ENCODE peak calls at places on chromosomes 16 and 17, in eight cellular contexts. One of them, this sample, is unnamed. For H3K9me2, the result is how much of the 10 kb centered on the place peaks cover.

GRCh38 chr16:66899945-66900688 is 18.6 kb downstream of the CDH16 start:
- DNase-seq in OCI-LY7: no peak
- DNase-seq in MM.1S: no peak
- DNase-seq in GM23338: peak
- DNase-seq in hepatocyte: peak
- DNase-seq in GM23248: peak
- DNase-seq in PC-3: peak
- DNase-seq in HCT116: no peak
- DNase-seq in this sample: peak

GRCh38 chr16:8137581-8137980 is 452.7 kb downstream of the TMEM114 start:
- DNase-seq in OCI-LY7: no peak
- DNase-seq in MM.1S: no peak
- DNase-seq in GM23338: peak
- DNase-seq in hepatocyte: no peak
- DNase-seq in GM23248: no peak
- DNase-seq in PC-3: no peak
- DNase-seq in HCT116: no peak
- DNase-seq in this sample: no peak

GRCh38 chr17:4974064-4974670 is 6.5 kb upstream of the SPAG7 start:
- DNase-seq in OCI-LY7: no peak
- DNase-seq in MM.1S: no peak
- DNase-seq in GM23338: no peak
- DNase-seq in hepatocyte: no peak
- DNase-seq in GM23248: no peak
- DNase-seq in PC-3: no peak
- DNase-seq in HCT116: no peak
- DNase-seq in this sample: no peak

GRCh38 chr16:72989203-72989991 is 58.5 kb downstream of the ZFHX3 start:
- DNase-seq in OCI-LY7: no peak
- DNase-seq in MM.1S: no peak
- DNase-seq in GM23338: no peak
- DNase-seq in hepatocyte: no peak
- DNase-seq in GM23248: peak
- DNase-seq in PC-3: peak
- DNase-seq in HCT116: peak
- DNase-seq in this sample: peak

GRCh38 chr16:57994361-57994760 is 6.1 kb downstream of the ZNF319 start:
- DNase-seq in OCI-LY7: no peak
- DNase-seq in MM.1S: no peak
- DNase-seq in GM23338: no peak
- DNase-seq in hepatocyte: no peak
- DNase-seq in GM23248: no peak
- DNase-seq in PC-3: no peak
- DNase-seq in HCT116: no peak
- DNase-seq in this sample: no peak

GRCh38 chr17:83189673-83190385 is 110.4 kb downstream of the METRNL start:
- DNase-seq in OCI-LY7: no peak
- DNase-seq in MM.1S: no peak
- DNase-seq in GM23338: no peak
- DNase-seq in hepatocyte: peak
- DNase-seq in GM23248: peak
- DNase-seq in PC-3: no peak
- DNase-seq in HCT116: no peak
- DNase-seq in this sample: no peak

GRCh38 chr17:80113033-80113484 is 11.7 kb downstream of the GAA start:
- DNase-seq in OCI-LY7: no peak
- DNase-seq in MM.1S: no peak
- DNase-seq in GM23338: peak
- DNase-seq in hepatocyte: no peak
- DNase-seq in GM23248: no peak
- DNase-seq in PC-3: no peak
- DNase-seq in HCT116: no peak
- DNase-seq in this sample: no peak

GRCh38 chr16:66472961-66473610 is 46.0 kb downstream of the BEAN1 start:
- DNase-seq in OCI-LY7: no peak
- DNase-seq in MM.1S: no peak
- DNase-seq in GM23338: no peak
- DNase-seq in hepatocyte: no peak
- DNase-seq in GM23248: no peak
- DNase-seq in PC-3: no peak
- DNase-seq in HCT116: no peak
- DNase-seq in this sample: no peak

GRCh38 chr16:11407047-11407982 is 62.1 kb downstream of the RMI2 start:
- DNase-seq in OCI-LY7: peak
- DNase-seq in MM.1S: peak
- DNase-seq in GM23338: peak
- DNase-seq in hepatocyte: peak
- DNase-seq in GM23248: peak
- DNase-seq in PC-3: peak
- DNase-seq in HCT116: peak
- DNase-seq in this sample: peak

GRCh38 chr16:87722590-87723223 is 43.1 kb downstream of the KLHDC4 start:
- DNase-seq in OCI-LY7: no peak
- DNase-seq in MM.1S: no peak
- DNase-seq in GM23338: no peak
- DNase-seq in hepatocyte: no peak
- DNase-seq in GM23248: no peak
- DNase-seq in PC-3: no peak
- DNase-seq in HCT116: no peak
- DNase-seq in this sample: no peak

GRCh38 chr16:28063611-28064061 is at the start of gene GSG1L:
- DNase-seq in OCI-LY7: no peak
- DNase-seq in MM.1S: no peak
- DNase-seq in GM23338: no peak
- DNase-seq in hepatocyte: peak
- DNase-seq in GM23248: peak
- DNase-seq in PC-3: no peak
- DNase-seq in HCT116: no peak
- DNase-seq in this sample: no peak

GRCh38 chr17:28524476-28525415 is 18.6 kb downstream of the FOXN1 start:
- DNase-seq in OCI-LY7: no peak
- DNase-seq in MM.1S: no peak
- DNase-seq in GM23338: no peak
- DNase-seq in hepatocyte: peak
- DNase-seq in GM23248: peak
- DNase-seq in PC-3: peak
- DNase-seq in HCT116: no peak
- DNase-seq in this sample: peak

GRCh38 chr17:19945009-19945650 is 32.5 kb downstream of the AKAP10 start:
- DNase-seq in OCI-LY7: no peak
- DNase-seq in MM.1S: no peak
- DNase-seq in GM23338: no peak
- DNase-seq in hepatocyte: no peak
- DNase-seq in GM23248: no peak
- DNase-seq in PC-3: no peak
- DNase-seq in HCT116: no peak
- DNase-seq in this sample: no peak

GRCh38 chr17:74125160-74125559 is 78.3 kb upstream of the RPL38 start:
- DNase-seq in OCI-LY7: no peak
- DNase-seq in MM.1S: no peak
- DNase-seq in GM23338: no peak
- DNase-seq in hepatocyte: no peak
- DNase-seq in GM23248: no peak
- DNase-seq in PC-3: no peak
- DNase-seq in HCT116: no peak
- DNase-seq in this sample: no peak

GRCh38 chr16:17277981-17278381 is 192.8 kb downstream of the XYLT1 start:
- DNase-seq in OCI-LY7: peak
- DNase-seq in MM.1S: no peak
- DNase-seq in GM23338: peak
- DNase-seq in hepatocyte: peak
- DNase-seq in GM23248: peak
- DNase-seq in PC-3: no peak
- DNase-seq in HCT116: peak
- DNase-seq in this sample: no peak

GRCh38 chr17:27915715-27916114 is 22.6 kb upstream of the LYRM9 start:
- DNase-seq in OCI-LY7: no peak
- DNase-seq in MM.1S: no peak
- DNase-seq in GM23338: peak
- DNase-seq in hepatocyte: no peak
- DNase-seq in GM23248: no peak
- DNase-seq in PC-3: no peak
- DNase-seq in HCT116: no peak
- DNase-seq in this sample: no peak

GRCh38 chr16:57757326-57757786 is 21.8 kb downstream of the KATNB1 start:
- DNase-seq in OCI-LY7: peak
- DNase-seq in MM.1S: peak
- DNase-seq in GM23338: peak
- DNase-seq in hepatocyte: peak
- DNase-seq in GM23248: peak
- DNase-seq in PC-3: peak
- DNase-seq in HCT116: no peak
- DNase-seq in this sample: peak

GRCh38 chr17:45902892-45903346 is 8.6 kb downstream of the MAPT start:
- DNase-seq in OCI-LY7: no peak
- DNase-seq in MM.1S: no peak
- DNase-seq in GM23338: no peak
- DNase-seq in hepatocyte: no peak
- DNase-seq in GM23248: peak
- DNase-seq in PC-3: peak
- DNase-seq in HCT116: no peak
- DNase-seq in this sample: no peak

GRCh38 chr17:50762177-50762576 is 5.1 kb downstream of the ANKRD40CL start:
- DNase-seq in OCI-LY7: no peak
- DNase-seq in MM.1S: no peak
- DNase-seq in GM23338: no peak
- DNase-seq in hepatocyte: no peak
- DNase-seq in GM23248: no peak
- DNase-seq in PC-3: no peak
- DNase-seq in HCT116: no peak
- DNase-seq in this sample: no peak

GRCh38 chr16:25523183-25523582 is 168.6 kb upstream of the HS3ST4 start:
- DNase-seq in OCI-LY7: no peak
- DNase-seq in MM.1S: no peak
- DNase-seq in GM23338: peak
- DNase-seq in hepatocyte: no peak
- DNase-seq in GM23248: no peak
- DNase-seq in PC-3: no peak
- DNase-seq in HCT116: no peak
- DNase-seq in this sample: no peak

GRCh38 chr16:787261-787966 is 767 bp downstream of the RPUSD1 start:
- DNase-seq in OCI-LY7: peak
- DNase-seq in MM.1S: no peak
- DNase-seq in GM23338: no peak
- DNase-seq in hepatocyte: peak
- DNase-seq in GM23248: peak
- DNase-seq in PC-3: no peak
- DNase-seq in HCT116: no peak
- DNase-seq in this sample: no peak

DNA sequence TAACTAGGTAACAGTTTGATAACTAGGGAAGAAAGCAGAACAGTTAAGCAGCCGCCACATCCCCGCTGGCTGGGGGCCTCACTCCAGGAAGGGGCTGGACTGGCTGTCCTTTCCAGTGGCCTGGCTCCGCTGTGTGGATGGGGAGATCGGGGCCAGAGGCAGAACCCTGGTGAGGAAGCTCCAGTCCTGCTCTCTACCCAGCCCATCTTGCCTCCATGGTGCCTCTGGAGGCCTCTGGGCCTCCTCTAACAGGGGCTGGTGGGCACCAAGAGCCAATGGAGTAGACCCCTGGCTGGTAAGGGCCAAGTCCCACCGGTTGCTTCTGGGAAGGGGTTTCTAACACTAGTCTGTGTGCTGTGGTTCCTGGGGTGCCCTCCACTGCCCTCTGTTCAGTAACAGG is 8.1 kb downstream of the CNP start:
- DNase-seq in OCI-LY7: no peak
- DNase-seq in MM.1S: no peak
- DNase-seq in GM23338: no peak
- DNase-seq in hepatocyte: no peak
- DNase-seq in GM23248: no peak
- DNase-seq in PC-3: no peak
- DNase-seq in HCT116: no peak
- DNase-seq in this sample: no peak
- H3K9me2 ChIP-seq in OCI-LY7: under half
- H3K9me2 ChIP-seq in MM.1S: under half
- H3K9me2 ChIP-seq in GM23338: under half
- H3K9me2 ChIP-seq in hepatocyte: under half
- H3K9me2 ChIP-seq in GM23248: under half
- H3K9me2 ChIP-seq in PC-3: under half
- H3K9me2 ChIP-seq in HCT116: under half
- H3K9me2 ChIP-seq in this sample: under half

DNA sequence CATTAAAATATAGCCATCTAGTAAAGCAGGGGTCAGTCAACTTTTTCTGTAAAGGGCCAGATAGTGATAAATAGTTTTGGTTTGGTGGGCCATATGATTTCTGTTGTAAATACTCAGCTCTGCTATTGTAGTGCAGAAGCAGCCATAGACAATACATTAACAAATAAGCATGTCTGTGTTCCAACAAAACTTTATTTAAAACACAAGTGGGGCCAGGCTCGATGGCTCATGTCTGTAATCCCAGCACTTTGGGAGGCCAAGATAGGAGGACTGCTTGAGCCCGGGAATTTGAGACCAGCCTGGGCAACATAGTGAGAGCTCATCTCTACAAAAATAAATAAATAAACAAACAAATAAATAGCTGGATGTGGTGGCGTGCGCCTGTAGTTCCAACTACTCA is 60.8 kb upstream of the TANC2 start:
- DNase-seq in OCI-LY7: no peak
- DNase-seq in MM.1S: no peak
- DNase-seq in GM23338: no peak
- DNase-seq in hepatocyte: no peak
- DNase-seq in GM23248: no peak
- DNase-seq in PC-3: no peak
- DNase-seq in HCT116: no peak
- DNase-seq in this sample: no peak
- H3K9me2 ChIP-seq in OCI-LY7: under half
- H3K9me2 ChIP-seq in MM.1S: under half
- H3K9me2 ChIP-seq in GM23338: under half
- H3K9me2 ChIP-seq in hepatocyte: under half
- H3K9me2 ChIP-seq in GM23248: under half
- H3K9me2 ChIP-seq in PC-3: under half
- H3K9me2 ChIP-seq in HCT116: under half
- H3K9me2 ChIP-seq in this sample: under half

GRCh38 chr16:59164461-59164860 is 430.3 kb upstream of the GOT2 start:
- DNase-seq in OCI-LY7: no peak
- DNase-seq in MM.1S: no peak
- DNase-seq in GM23338: peak
- DNase-seq in hepatocyte: peak
- DNase-seq in GM23248: peak
- DNase-seq in PC-3: no peak
- DNase-seq in HCT116: no peak
- DNase-seq in this sample: no peak
- H3K9me2 ChIP-seq in OCI-LY7: under half
- H3K9me2 ChIP-seq in MM.1S: under half
- H3K9me2 ChIP-seq in GM23338: under half
- H3K9me2 ChIP-seq in hepatocyte: under half
- H3K9me2 ChIP-seq in GM23248: under half
- H3K9me2 ChIP-seq in PC-3: under half
- H3K9me2 ChIP-seq in HCT116: under half
- H3K9me2 ChIP-seq in this sample: under half

DNA sequence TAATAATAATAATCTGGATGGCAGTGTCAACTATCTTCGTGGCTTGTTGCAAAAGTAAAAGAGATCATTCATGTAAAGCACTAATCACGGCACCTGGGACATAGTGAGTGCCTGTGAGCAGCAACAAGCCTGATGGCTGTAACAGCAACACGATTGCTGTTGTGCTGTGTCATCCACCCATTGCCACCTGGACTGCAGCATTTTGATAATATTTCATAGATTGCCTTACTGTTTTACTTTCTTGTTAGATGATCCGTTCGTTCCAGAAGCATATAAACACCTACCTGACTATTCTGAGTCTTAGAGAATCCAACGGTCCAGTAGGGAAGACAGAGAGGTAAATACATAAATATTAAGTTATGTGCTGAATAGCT is 3.1 kb upstream of the MRPS23 start:
- DNase-seq in OCI-LY7: no peak
- DNase-seq in MM.1S: no peak
- DNase-seq in GM23338: no peak
- DNase-seq in hepatocyte: no peak
- DNase-seq in GM23248: no peak
- DNase-seq in PC-3: no peak
- DNase-seq in HCT116: no peak
- DNase-seq in this sample: no peak
- H3K9me2 ChIP-seq in OCI-LY7: under half
- H3K9me2 ChIP-seq in MM.1S: under half
- H3K9me2 ChIP-seq in GM23338: under half
- H3K9me2 ChIP-seq in hepatocyte: under half
- H3K9me2 ChIP-seq in GM23248: under half
- H3K9me2 ChIP-seq in PC-3: under half
- H3K9me2 ChIP-seq in HCT116: under half
- H3K9me2 ChIP-seq in this sample: under half

This sample was measured in PC-9.